ENCODE peak calls at places on chromosome 1, in six cellular contexts. K, T, P, B, Y and N are unnamed samples.

GRCh38 chr1:202643397-202644218 is 66.6 kb downstream of the SYT2 start:
- DNase-seq in K (no peak), T (no peak), P (no peak), B (no peak), Y (no peak), N (peak)

GRCh38 chr1:77220687-77221463 is 1.6 kb upstream of the PIGK start:
- DNase-seq in K (no peak), T (no peak), P (no peak), B (peak), Y (no peak), N (peak)

GRCh38 chr1:246482780-246483179 is 24.3 kb downstream of the SMYD3 start:
- DNase-seq in K (no peak), T (no peak), P (no peak), B (no peak), Y (no peak), N (no peak)

GRCh38 chr1:244839656-244840055 is 4.2 kb downstream of the COX20 start:
- DNase-seq in K (no peak), T (no peak), P (no peak), B (no peak), Y (no peak), N (peak)

GRCh38 chr1:234941711-234942320 is 186.8 kb downstream of the TOMM20 start:
- DNase-seq in K (no peak), T (no peak), P (no peak), B (no peak), Y (no peak), N (no peak)

GRCh38 chr1:94543893-94544635 is 2.5 kb upstream of the F3 start:
- DNase-seq in K (no peak), T (no peak), P (no peak), B (no peak), Y (no peak), N (peak)

GRCh38 chr1:20446796-20447195 is 39.2 kb downstream of the CAMK2N1 start:
- DNase-seq in K (no peak), T (no peak), P (no peak), B (no peak), Y (no peak), N (no peak)

GRCh38 chr1:108817016-108817415 is 39.9 kb downstream of the AKNAD1 start:
- DNase-seq in K (no peak), T (no peak), P (peak), B (no peak), Y (no peak), N (no peak)

GRCh38 chr1:63813829-63814277 is 40.0 kb downstream of the ROR1 start:
- DNase-seq in K (no peak), T (no peak), P (no peak), B (peak), Y (no peak), N (no peak)

DNA sequence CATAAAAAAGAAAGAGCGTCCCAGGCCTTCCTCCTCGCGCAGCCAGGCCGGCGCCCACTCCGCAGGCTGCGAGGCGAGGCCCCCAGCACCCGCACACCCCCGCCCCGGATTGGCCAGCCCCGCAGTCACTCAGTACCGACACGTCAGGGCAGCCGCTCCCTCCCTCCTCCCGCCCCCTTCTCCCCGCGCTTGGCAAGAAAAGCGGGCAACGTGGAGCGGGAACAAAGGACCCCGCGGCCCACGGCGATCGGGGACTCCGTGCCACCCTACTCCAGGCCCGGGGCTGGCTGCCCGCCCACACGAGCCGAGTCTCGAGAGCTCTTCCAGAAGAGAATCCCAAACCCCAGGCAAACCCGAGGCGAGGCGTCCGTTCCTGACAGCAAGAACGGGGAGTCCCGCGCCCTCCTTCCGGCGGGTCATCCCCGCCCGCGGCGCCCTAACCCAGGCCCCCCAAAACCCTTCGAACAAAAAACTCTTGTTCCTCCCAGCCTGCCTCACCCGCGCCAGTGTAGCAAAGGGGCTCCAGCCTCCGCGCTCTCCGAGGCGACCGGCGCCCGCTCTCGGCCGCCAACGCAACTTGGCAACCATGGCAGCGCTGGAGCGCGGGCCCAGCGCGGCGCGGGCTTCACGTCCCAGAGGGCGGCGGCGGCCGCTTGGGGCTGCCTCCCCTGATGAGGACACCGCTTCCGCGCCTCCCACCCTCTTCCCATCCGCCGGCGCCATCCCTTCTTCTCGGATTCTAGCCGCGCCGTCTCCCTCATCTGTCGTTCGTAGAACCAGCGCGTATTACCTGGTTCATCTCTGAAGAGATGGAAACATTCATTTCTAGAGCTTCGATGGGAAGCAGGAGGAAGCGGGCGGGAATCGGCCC is 645 bp downstream of the IVNS1ABP start:
- DNase-seq in K (peak), T (peak), P (peak), B (peak), Y (peak), N (peak)
- TF ChIP-seq POLR2A in K (no peak), T (no peak), P (peak), B (peak), Y (peak), N (peak)

DNA sequence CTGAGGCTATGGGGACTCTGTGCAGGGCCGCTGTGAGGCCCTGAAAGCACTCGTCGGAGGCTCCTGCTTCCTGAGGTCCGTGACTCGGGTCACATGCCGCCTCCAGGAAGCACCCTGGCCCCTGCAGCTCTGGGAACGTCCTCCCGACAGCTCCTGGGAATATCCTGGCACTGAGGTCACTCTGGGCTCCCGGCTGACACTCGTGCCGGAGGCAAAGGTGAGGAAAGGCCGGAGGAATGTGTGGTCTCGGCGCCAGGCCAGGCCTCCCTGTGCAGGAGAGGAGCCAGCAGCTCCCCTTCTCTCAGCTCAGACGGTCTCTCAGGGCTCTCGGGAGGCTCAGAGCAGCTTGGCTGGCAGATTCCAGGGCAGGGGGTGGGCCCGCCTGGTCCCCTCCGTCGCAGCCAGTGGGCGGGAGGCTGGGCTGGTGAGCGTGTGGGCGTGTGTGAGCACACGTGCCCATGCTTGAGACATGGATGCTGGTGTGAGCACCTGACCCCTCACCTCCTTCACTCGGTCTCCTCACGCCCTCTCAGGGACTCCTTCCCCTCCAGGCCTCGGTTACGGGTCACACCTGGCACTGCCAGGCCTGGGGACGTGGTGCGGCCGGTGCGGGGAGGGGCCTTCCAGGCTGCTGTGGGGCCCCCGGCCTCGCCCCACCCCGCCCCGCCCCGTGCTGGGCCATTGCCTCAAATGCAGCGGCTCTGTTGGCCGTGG is 5.5 kb upstream of the RNF223 start:
- DNase-seq in K (peak), T (peak), P (peak), B (peak), Y (no peak), N (peak)
- TF ChIP-seq MYC in K (no peak), T (no peak), P (no peak), B (no peak), Y (no peak), N (peak)

DNA sequence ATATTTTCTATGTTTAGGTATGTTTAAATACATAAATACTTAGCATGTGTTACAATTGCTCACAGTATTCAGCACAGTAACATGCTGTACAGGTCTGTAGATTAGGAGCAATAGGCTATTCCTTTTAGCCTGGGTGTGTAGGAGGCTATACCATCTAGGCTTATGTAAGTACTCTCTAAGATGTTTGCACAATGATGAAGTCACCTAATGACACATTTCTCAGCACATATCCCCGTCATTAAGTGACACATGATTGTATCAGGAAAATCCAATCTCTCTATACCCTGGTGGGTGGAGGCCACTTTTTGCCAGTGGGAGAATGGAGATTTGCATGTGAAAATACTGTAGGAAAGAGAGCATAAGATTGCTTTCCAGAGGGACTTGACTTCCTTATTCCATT is 5.5 kb upstream of the TEDDM1 start:
- DNase-seq in K (no peak), T (no peak), P (no peak), B (no peak), Y (no peak), N (no peak)
- TF ChIP-seq POLR2A in K (no peak), T (no peak), P (no peak), B (no peak), Y (no peak), N (no peak)

GRCh38 chr1:223444411-223444810 is 51.2 kb downstream of the CCDC185 start:
- DNase-seq in K (no peak), T (no peak), P (peak), B (no peak), Y (no peak), N (no peak)
- TF ChIP-seq MYC in K (no peak), T (no peak), P (no peak), B (no peak), Y (no peak), N (no peak)

GRCh38 chr1:228165372-228166169 is at the start of gene IBA57:
- DNase-seq in K (peak), T (peak), P (peak), B (peak), Y (peak), N (peak)
- TF ChIP-seq POLR2A in K (peak), T (peak), P (no peak), B (peak), Y (peak), N (peak)

GRCh38 chr1:55310517-55310927 is 95.4 kb upstream of the USP24 start:
- DNase-seq in K (no peak), T (peak), P (no peak), B (peak), Y (no peak), N (peak)
- TF ChIP-seq MYC in K (no peak), T (no peak), P (no peak), B (peak), Y (no peak), N (no peak)